ENCODE peak calls at places on chromosomes 11 and 22, in four cellular contexts. One of them, this sample, is unnamed.

GRCh38 chr11:122632178-122632824 is 23.2 kb upstream of the UBASH3B start:
- DNase-seq in left lobe of liver: no peak
- DNase-seq in left ventricle myocardium inferior: no peak
- DNase-seq in foreskin keratinocyte: peak
- DNase-seq in this sample: no peak

GRCh38 chr11:8331767-8332166 is 68.1 kb upstream of the LMO1 start:
- DNase-seq in left lobe of liver: no peak
- DNase-seq in left ventricle myocardium inferior: no peak
- DNase-seq in foreskin keratinocyte: no peak
- DNase-seq in this sample: no peak

GRCh38 chr11:26777276-26777939 is 55.5 kb upstream of the SLC5A12 start:
- DNase-seq in foreskin keratinocyte: no peak
- DNase-seq in left lobe of liver: no peak
- DNase-seq in left ventricle myocardium inferior: no peak
- DNase-seq in this sample: no peak

GRCh38 chr11:31826530-31827438 is 15.7 kb upstream of the PAX6 start:
- DNase-seq in left lobe of liver: no peak
- DNase-seq in foreskin keratinocyte: no peak
- DNase-seq in left ventricle myocardium inferior: no peak
- DNase-seq in this sample: peak

GRCh38 chr11:110070176-110070575 is 23.0 kb upstream of the ZC3H12C start:
- DNase-seq in foreskin keratinocyte: no peak
- DNase-seq in left ventricle myocardium inferior: no peak
- DNase-seq in left lobe of liver: no peak
- DNase-seq in this sample: no peak

GRCh38 chr22:20881231-20881630 is 22.4 kb downstream of the SNAP29 start:
- DNase-seq in left ventricle myocardium inferior: no peak
- DNase-seq in left lobe of liver: no peak
- DNase-seq in foreskin keratinocyte: peak
- DNase-seq in this sample: no peak

GRCh38 chr11:6406370-6406769 is 12.5 kb downstream of the APBB1 start:
- DNase-seq in foreskin keratinocyte: no peak
- DNase-seq in left ventricle myocardium inferior: no peak
- DNase-seq in left lobe of liver: no peak
- DNase-seq in this sample: no peak

GRCh38 chr11:61120865-61121831 is 18.9 kb downstream of the CD5 start:
- DNase-seq in left ventricle myocardium inferior: peak
- DNase-seq in left lobe of liver: no peak
- DNase-seq in foreskin keratinocyte: peak
- DNase-seq in this sample: peak

GRCh38 chr11:12164061-12165014 is 53.9 kb downstream of the MICAL2 start:
- DNase-seq in left lobe of liver: no peak
- DNase-seq in left ventricle myocardium inferior: no peak
- DNase-seq in foreskin keratinocyte: peak
- DNase-seq in this sample: no peak

GRCh38 chr11:72814139-72814830 is at the start of gene ATG16L2:
- DNase-seq in foreskin keratinocyte: peak
- DNase-seq in left lobe of liver: peak
- DNase-seq in left ventricle myocardium inferior: peak
- DNase-seq in this sample: peak

GRCh38 chr22:32059426-32059825 is 16.4 kb downstream of the SLC5A1 start:
- DNase-seq in left lobe of liver: no peak
- DNase-seq in left ventricle myocardium inferior: no peak
- DNase-seq in foreskin keratinocyte: no peak
- DNase-seq in this sample: no peak

GRCh38 chr22:24146791-24147353 is 34.4 kb upstream of the SUSD2 start:
- DNase-seq in left ventricle myocardium inferior: peak
- DNase-seq in left lobe of liver: no peak
- DNase-seq in foreskin keratinocyte: no peak
- DNase-seq in this sample: no peak

GRCh38 chr11:27319065-27319464 is 44.0 kb downstream of the CCDC34 start:
- DNase-seq in foreskin keratinocyte: peak
- DNase-seq in left lobe of liver: no peak
- DNase-seq in left ventricle myocardium inferior: no peak
- DNase-seq in this sample: no peak

GRCh38 chr22:19419086-19419463 is 12.5 kb downstream of the HIRA start:
- DNase-seq in left ventricle myocardium inferior: no peak
- DNase-seq in foreskin keratinocyte: no peak
- DNase-seq in left lobe of liver: no peak
- DNase-seq in this sample: no peak

GRCh38 chr11:58216476-58216875 is 4.0 kb downstream of the OR1S1 start:
- DNase-seq in foreskin keratinocyte: no peak
- DNase-seq in left lobe of liver: no peak
- DNase-seq in left ventricle myocardium inferior: no peak
- DNase-seq in this sample: no peak